ENCODE peak calls at places on chromosomes 11 and 22, in five cellular contexts. C is AG09309; U is omental fat pad; B is CD8-positive, alpha-beta T cell; T is body of pancreas. L is an unnamed sample.

GRCh38 chr11:111303476-111303875 is 5.1 kb downstream of the POU2AF3 start:
- DNase-seq in C (no peak), U (no peak), B (no peak), T (peak; percentile 59), L (no peak)

GRCh38 chr11:61505106-61505505 is 3.4 kb upstream of the LRRC10B start:
- DNase-seq in C (no peak), U (no peak), B (no peak), T (no peak), L (no peak)

GRCh38 chr11:89420981-89421380 is 70.2 kb downstream of the NOX4 start:
- DNase-seq in C (no peak), U (no peak), B (no peak), T (no peak), L (no peak)

GRCh38 chr11:69326622-69327219 is 32.8 kb downstream of the MYEOV start:
- DNase-seq in C (no peak), U (no peak), B (no peak), T (no peak), L (peak; percentile 7)

GRCh38 chr11:48034926-48035876 is 54.8 kb downstream of the PTPRJ start:
- DNase-seq in C (no peak), U (no peak), B (no peak), T (peak; percentile 35), L (no peak)

GRCh38 chr11:117443269-117444186 is 115.9 kb downstream of the CEP164 start:
- DNase-seq in C (no peak), U (no peak), B (no peak), T (peak; percentile 72), L (no peak)

GRCh38 chr11:134666273-134667174 is 254.5 kb upstream of the B3GAT1 start:
- DNase-seq in C (no peak), U (no peak), B (no peak), T (no peak), L (no peak)

GRCh38 chr11:62816567-62816966 is 11.3 kb upstream of the NXF1 start:
- DNase-seq in C (no peak), U (no peak), B (no peak), T (no peak), L (no peak)

GRCh38 chr11:71150859-71151258 is 101.5 kb downstream of the SHANK2 start:
- DNase-seq in C (no peak), U (no peak), B (no peak), T (no peak), L (no peak)

DNA sequence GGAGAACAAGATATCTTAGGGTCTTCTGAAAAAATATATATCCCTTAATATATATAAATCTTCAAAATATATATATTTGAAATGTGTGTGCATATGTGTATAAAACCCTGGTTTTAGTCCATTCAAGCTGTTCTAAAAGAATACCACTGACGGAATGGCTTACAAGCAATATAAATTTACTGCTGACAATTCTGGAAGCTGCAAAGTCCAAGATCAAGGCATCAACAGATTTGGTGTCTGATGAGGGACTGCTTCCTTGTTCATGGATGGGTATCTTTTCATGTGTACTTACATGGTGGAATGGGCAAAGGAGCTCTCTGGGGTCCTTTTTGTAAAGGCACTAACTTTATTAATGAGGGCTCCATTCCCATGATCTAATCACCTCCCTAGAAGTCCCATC is 6.8 kb downstream of the NXPE2 start:
- DNase-seq in C (no peak), U (no peak), B (no peak), T (no peak), L (no peak)
- TF ChIP-seq CTCF in C (no peak), U (no peak), B (no peak), T (no peak), L (no peak)

GRCh38 chr22:36977401-36977861 is 41.8 kb downstream of the TST start:
- DNase-seq in C (no peak), U (no peak), B (peak; percentile 73), T (peak; percentile 81), L (peak; percentile 64)
- TF ChIP-seq CTCF in C (peak; percentile 50), U (no peak), B (peak; percentile 53), T (peak; percentile 22), L (no peak)

DNA sequence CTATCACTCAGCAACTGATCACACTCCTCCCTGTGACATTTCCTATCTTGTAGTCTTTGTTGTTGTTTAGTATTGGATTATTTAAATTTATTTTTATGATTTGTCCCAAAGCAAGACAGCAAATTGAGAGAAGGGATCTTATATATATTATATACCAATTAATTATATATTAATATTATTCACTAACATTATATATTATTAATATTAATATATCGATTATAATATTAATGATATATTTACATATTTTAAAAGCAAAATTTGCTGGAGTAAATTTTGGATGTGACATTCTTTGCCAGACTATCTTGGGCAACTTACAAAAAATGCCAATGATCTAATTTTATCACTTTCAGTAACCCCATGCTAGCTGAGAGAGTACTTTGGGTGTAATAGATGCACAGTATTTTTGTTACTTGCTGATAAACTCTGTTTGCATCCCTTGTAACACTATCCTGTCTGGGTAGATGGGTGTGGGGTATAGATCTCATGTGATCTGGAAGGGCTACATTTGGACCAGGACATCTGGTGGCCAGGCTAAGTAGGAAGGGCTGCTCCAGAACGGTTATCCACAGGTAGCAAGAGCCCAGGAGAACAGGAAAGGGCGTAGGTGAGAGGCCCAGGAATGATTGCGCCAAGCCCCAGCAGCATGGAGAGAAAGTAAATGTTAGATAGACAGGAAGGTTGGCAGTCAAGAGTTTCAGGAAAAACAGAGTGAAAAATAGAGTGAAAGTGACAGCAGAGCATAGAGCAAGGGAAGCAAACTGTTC is 608.6 kb upstream of the KIRREL3 start:
- DNase-seq in C (no peak), U (no peak), B (no peak), T (no peak), L (no peak)
- TF ChIP-seq CTCF in C (no peak), U (no peak), B (no peak), T (no peak), L (no peak)

GRCh38 chr11:74696488-74696887 is 34.7 kb downstream of the CHRDL2 start:
- DNase-seq in C (no peak), U (no peak), B (no peak), T (no peak), L (no peak)

GRCh38 chr11:74695705-74696280 is 35.4 kb downstream of the CHRDL2 start:
- DNase-seq in C (no peak), U (no peak), B (no peak), T (no peak), L (no peak)

GRCh38 chr11:74693531-74693930 is 37.7 kb downstream of the CHRDL2 start:
- DNase-seq in C (no peak), U (no peak), B (no peak), T (no peak), L (no peak)

GRCh38 chr11:74694536-74694935 is 36.7 kb downstream of the CHRDL2 start:
- DNase-seq in C (no peak), U (no peak), B (no peak), T (no peak), L (no peak)

DNA sequence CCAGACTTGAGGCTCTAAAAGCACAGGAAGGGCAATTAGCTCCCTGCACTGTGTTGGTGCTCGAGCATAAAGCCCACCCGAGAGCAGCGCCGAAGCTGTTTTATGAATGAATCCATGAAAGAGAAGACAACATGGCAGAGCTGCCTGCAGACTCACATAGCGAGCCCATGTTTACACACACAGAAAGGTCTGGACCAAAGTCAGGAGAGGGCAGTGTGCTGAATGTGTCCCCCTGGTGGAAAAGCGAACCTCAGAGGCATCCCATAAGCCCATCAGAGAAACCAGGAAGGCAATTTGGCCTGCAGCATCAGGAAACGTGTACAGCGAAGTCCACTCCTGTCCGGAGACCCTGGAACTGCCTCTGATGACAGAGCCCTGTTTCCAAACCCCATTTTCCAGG is 37.1 kb downstream of the CHRDL2 start:
- DNase-seq in C (no peak), U (no peak), B (no peak), T (no peak), L (no peak)
- TF ChIP-seq CTCF in C (no peak), U (no peak), B (no peak), T (no peak), L (no peak)

DNA sequence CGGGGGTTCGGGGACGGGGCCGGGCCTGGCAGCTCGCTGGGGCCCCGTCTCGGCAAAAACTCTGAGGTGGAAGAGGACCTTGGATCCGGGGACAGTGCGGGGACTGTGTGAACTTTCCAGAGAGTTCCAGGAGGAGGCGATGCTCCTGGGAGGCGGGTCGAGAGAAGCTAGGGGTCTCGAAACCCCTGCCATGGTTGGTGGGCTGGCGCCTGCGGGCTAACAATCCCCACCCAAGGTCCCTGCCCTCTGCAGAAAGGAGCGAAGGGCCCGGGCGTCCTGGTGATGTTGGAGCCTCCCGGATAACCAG is 4.7 kb upstream of the GRK2 start:
- DNase-seq in C (no peak), U (no peak), B (no peak), T (no peak), L (no peak)
- TF ChIP-seq CTCF in C (peak; percentile 15), U (no peak), B (no peak), T (no peak), L (no peak)